ENCODE peak calls at places on chromosome 12, in ten cellular contexts. S is cortex of kidney; Y is Kasumi-1; J is hypothalamus; P is NCI-H1105; Z is kidney glomerular epithelial cell; R is left ventricle myocardium inferior; E is stimulated activated CD4-positive, alpha-beta T cell treated with anti-CD3 and anti-CD28 coated beads, Interleukin-15, amount 100 ng/mL, for 1 hour; K is activated T-cell treated with anti-CD3 and anti-CD28 coated beads for 1 hour; T is DND-41. X is an unnamed sample.
A peak's percentile ranks its signal among the peaks of the same experiment; 100 is the strongest.

GRCh38 chr12:122988036-122988435 is 7.6 kb downstream of the ARL6IP4 start:
- DNase-seq in S (no peak), Y (no peak), J (no peak), P (no peak), Z (no peak), R (no peak), E (no peak), K (no peak), T (no peak), X (no peak)

GRCh38 chr12:188910-189621 is 24.9 kb downstream of the SLC6A12 start:
- DNase-seq in S (no peak), Y (peak; percentile 22), J (no peak), P (no peak), Z (peak; percentile 28), R (peak; percentile 55), E (peak; percentile 30), K (peak; percentile 6), T (no peak), X (peak; percentile 18)

GRCh38 chr12:1162083-1162760 is 171.2 kb downstream of the ERC1 start:
- DNase-seq in S (no peak), Y (no peak), J (no peak), P (no peak), Z (no peak), R (no peak), E (no peak), K (no peak), T (no peak), X (no peak)

GRCh38 chr12:109305547-109305946 is 3.5 kb downstream of the FOXN4 start:
- DNase-seq in S (no peak), Y (no peak), J (no peak), P (no peak), Z (no peak), R (no peak), E (no peak), K (no peak), T (no peak), X (no peak)

GRCh38 chr12:2891240-2892053 is 756 bp downstream of the TULP3 start:
- DNase-seq in S (no peak), Y (no peak), J (no peak), P (peak; percentile 10), Z (peak; percentile 23), R (peak; percentile 51), E (peak; percentile 7), K (peak; percentile 29), T (peak; percentile 39), X (no peak)

GRCh38 chr12:96274331-96274730 is 80.2 kb downstream of the ELK3 start:
- DNase-seq in S (no peak), Y (no peak), J (no peak), P (no peak), Z (peak; percentile 40), R (no peak), E (no peak), K (no peak), T (no peak), X (no peak)

GRCh38 chr12:26156201-26156871 is 31.5 kb upstream of the BHLHE41 start:
- DNase-seq in S (no peak), Y (no peak), J (no peak), P (no peak), Z (no peak), R (no peak), E (no peak), K (no peak), T (no peak), X (peak; percentile 35)

GRCh38 chr12:1234073-1234472 is 243.1 kb downstream of the ERC1 start:
- DNase-seq in S (no peak), Y (no peak), J (no peak), P (no peak), Z (no peak), R (no peak), E (no peak), K (no peak), T (no peak), X (no peak)

GRCh38 chr12:57487597-57488396 is at the start of gene MARS1:
- DNase-seq in S (no peak), Y (peak; percentile 97), J (peak; percentile 87), P (peak; percentile 87), Z (peak; percentile 91), R (peak; percentile 93), E (peak; percentile 83), K (peak; percentile 80), T (peak; percentile 95), X (peak; percentile 83)

GRCh38 chr12:78086553-78087362 is 256.1 kb downstream of the NAV3 start:
- DNase-seq in S (no peak), Y (no peak), J (no peak), P (no peak), Z (no peak), R (no peak), E (no peak), K (no peak), T (no peak), X (no peak)

GRCh38 chr12:91021076-91021475 is 16.3 kb upstream of the EPYC start:
- DNase-seq in S (no peak), Y (no peak), J (no peak), P (no peak), Z (no peak), R (no peak), E (no peak), K (no peak), T (no peak), X (no peak)

GRCh38 chr12:124168016-124168415 is 126.9 kb upstream of the RFLNA start:
- DNase-seq in S (no peak), Y (no peak), J (no peak), P (no peak), Z (no peak), R (no peak), E (no peak), K (no peak), T (no peak), X (no peak)

GRCh38 chr12:3869860-3870259 is 3.3 kb downstream of the PARP11 start:
- DNase-seq in S (no peak), Y (no peak), J (no peak), P (no peak), Z (no peak), R (no peak), E (no peak), K (no peak), T (peak; percentile 14), X (no peak)

GRCh38 chr12:1695836-1696670 is 5.2 kb downstream of the ADIPOR2 start:
- DNase-seq in S (no peak), Y (no peak), J (no peak), P (no peak), Z (no peak), R (no peak), E (no peak), K (no peak), T (no peak), X (no peak)

GRCh38 chr12:49540229-49541139 is 1.7 kb downstream of the KCNH3 start:
- DNase-seq in S (no peak), Y (no peak), J (no peak), P (no peak), Z (no peak), R (no peak), E (no peak), K (no peak), T (no peak), X (no peak)

GRCh38 chr12:11953523-11953922 is 117.2 kb upstream of the BCL2L14 start:
- DNase-seq in S (no peak), Y (no peak), J (no peak), P (no peak), Z (no peak), R (no peak), E (no peak), K (no peak), T (no peak), X (no peak)

GRCh38 chr12:113829212-113829611 is 136.9 kb downstream of the RBM19 start:
- DNase-seq in S (no peak), Y (no peak), J (no peak), P (no peak), Z (no peak), R (no peak), E (no peak), K (no peak), T (no peak), X (no peak)

GRCh38 chr12:38544357-38545066 is 227.9 kb downstream of the ALG10B start:
- DNase-seq in S (no peak), Y (no peak), J (no peak), P (no peak), Z (no peak), R (no peak), E (no peak), K (no peak), T (no peak), X (no peak)

GRCh38 chr12:77767756-77768343 is 62.8 kb upstream of the NAV3 start:
- DNase-seq in S (no peak), Y (no peak), J (no peak), P (no peak), Z (no peak), R (no peak), E (no peak), K (no peak), T (no peak), X (no peak)

GRCh38 chr12:50282581-50283229 is 615 bp downstream of the LIMA1 start:
- DNase-seq in S (no peak), Y (peak; percentile 36), J (no peak), P (no peak), Z (no peak), R (no peak), E (no peak), K (no peak), T (no peak), X (no peak)

GRCh38 chr12:109879332-109880048 is 851 bp downstream of the GLTP start:
- DNase-seq in S (no peak), Y (no peak), J (no peak), P (no peak), Z (no peak), R (no peak), E (no peak), K (no peak), T (no peak), X (no peak)

GRCh38 chr12:80632835-80633234 is 74.6 kb upstream of the MYF6 start:
- DNase-seq in S (no peak), Y (no peak), J (no peak), P (no peak), Z (no peak), R (no peak), E (no peak), K (no peak), T (no peak), X (no peak)

GRCh38 chr12:113996026-113996425 is 29.9 kb upstream of the RBM19 start:
- DNase-seq in S (no peak), Y (no peak), J (no peak), P (no peak), Z (no peak), R (no peak), E (no peak), K (no peak), T (no peak), X (no peak)

GRCh38 chr12:51323966-51324895 is at the start of gene BIN2:
- DNase-seq in S (no peak), Y (peak; percentile 41), J (no peak), P (no peak), Z (no peak), R (peak; percentile 56), E (peak; percentile 55), K (peak; percentile 56), T (peak; percentile 89), X (peak; percentile 91)

GRCh38 chr12:13230500-13230899 is 34.0 kb downstream of the EMP1 start:
- DNase-seq in S (no peak), Y (no peak), J (no peak), P (no peak), Z (no peak), R (no peak), E (no peak), K (no peak), T (no peak), X (no peak)

GRCh38 chr12:57299514-57300016 is 48.6 kb upstream of the STAC3 start:
- DNase-seq in S (no peak), Y (no peak), J (no peak), P (peak; percentile 41), Z (no peak), R (no peak), E (no peak), K (no peak), T (no peak), X (no peak)